ENCODE peak calls at places on chromosome 12, in four cellular contexts. Y is hepatocyte, X is brain microvascular endothelial cell, V is IMR-90. H is an unnamed sample. For H3K36me3 and H3K27me3, the result is how much of the 10 kb centered on the place peaks cover.

GRCh38 chr12:94206886-94207285 is 58.5 kb downstream of the PLXNC1 start:
- DNase-seq in Y (no peak), X (no peak), V (no peak), H (no peak)

GRCh38 chr12:79595273-79595672 is 95.5 kb downstream of the PAWR start:
- DNase-seq in Y (no peak), X (no peak), V (no peak), H (no peak)

GRCh38 chr12:25054783-25055144 is 105.9 kb upstream of the BCAT1 start:
- DNase-seq in Y (no peak), X (peak), V (peak), H (peak)

GRCh38 chr12:106898001-106898966 is 57.4 kb upstream of the TMEM263 start:
- DNase-seq in Y (peak), X (no peak), V (no peak), H (no peak)

GRCh38 chr12:27607611-27608010 is 83.6 kb downstream of the PPFIBP1 start:
- DNase-seq in Y (no peak), X (no peak), V (no peak), H (no peak)

GRCh38 chr12:49796155-49796554 is 32.1 kb downstream of the NCKAP5L start:
- DNase-seq in Y (no peak), X (no peak), V (no peak), H (no peak)

GRCh38 chr12:127070512-127071157 is 1196.3 kb upstream of the TMEM132C start:
- DNase-seq in Y (no peak), X (no peak), V (no peak), H (no peak)

GRCh38 chr12:70756118-70756517 is 118.9 kb upstream of the PTPRB start:
- DNase-seq in Y (peak), X (peak), V (peak), H (no peak)

GRCh38 chr12:76768566-76768965 is 4.7 kb downstream of the ZDHHC17 start:
- DNase-seq in Y (no peak), X (no peak), V (peak), H (no peak)

GRCh38 chr12:111467092-111467861 is 61.6 kb downstream of the SH2B3 start:
- DNase-seq in Y (peak), X (no peak), V (peak), H (peak)
- H3K36me3 ChIP-seq in Y (under half), X (under half), V (under half), H (under half)

GRCh38 chr12:103929909-103930786 is at the start of gene HSP90B1:
- DNase-seq in Y (peak), X (peak), V (peak), H (peak)

GRCh38 chr12:103936679-103937078 is 6.5 kb downstream of the HSP90B1 start:
- DNase-seq in Y (no peak), X (no peak), V (no peak), H (no peak)

GRCh38 chr12:103929051-103929908 is 930 bp upstream of the HSP90B1 start:
- DNase-seq in Y (peak), X (peak), V (peak), H (peak)

GRCh38 chr12:103930787-103931536 is 752 bp downstream of the HSP90B1 start:
- DNase-seq in Y (peak), X (no peak), V (peak), H (peak)

GRCh38 chr12:103933237-103933636 is 3.0 kb downstream of the HSP90B1 start:
- DNase-seq in Y (no peak), X (no peak), V (no peak), H (no peak)
- H3K4me3 ChIP-seq in Y (no peak), X (no peak), V (no peak), H (no peak)

GRCh38 chr12:57490126-57490525 is 2.3 kb downstream of the MARS1 start:
- DNase-seq in Y (no peak), X (no peak), V (no peak), H (no peak)
- H3K27me3 ChIP-seq in Y (under half), X (under half), V (under half), H (under half)

GRCh38 chr12:56103066-56103711 is 1.2 kb upstream of the PA2G4 start:
- DNase-seq in Y (no peak), X (no peak), V (no peak), H (no peak)
- H3K36me3 ChIP-seq in Y (under half), X (under half), V (under half), H (under half)

GRCh38 chr12:122399254-122399591 is 23.2 kb downstream of the CLIP1 start:
- DNase-seq in Y (no peak), X (no peak), V (peak), H (no peak)
- H3K4me3 ChIP-seq in Y (no peak), X (no peak), V (peak), H (no peak)

DNA sequence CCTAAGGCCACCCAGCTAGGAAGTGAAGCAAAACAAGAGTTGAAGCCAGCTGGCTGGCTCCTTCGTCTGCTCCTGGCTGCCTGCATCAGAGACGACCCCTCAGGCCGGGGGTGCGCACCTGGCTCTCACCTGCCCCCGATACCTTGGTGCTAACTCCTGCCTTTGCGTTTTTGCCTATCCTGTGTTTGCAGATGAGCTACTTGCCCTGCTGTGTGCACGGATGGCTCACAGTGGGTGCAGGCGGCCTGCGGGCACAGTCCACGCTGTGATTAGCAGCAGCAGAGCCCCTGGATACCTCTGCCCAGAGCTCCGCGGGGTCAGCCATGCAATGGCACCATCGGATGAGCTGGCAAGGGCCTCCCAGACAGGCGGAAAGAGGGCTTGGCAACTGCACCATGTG is 31.2 kb upstream of the FZD10 start:
- DNase-seq in Y (no peak), X (no peak), V (no peak), H (no peak)
- H3K27me3 ChIP-seq in Y (under half), X (under half), V (under half), H (under half)

DNA sequence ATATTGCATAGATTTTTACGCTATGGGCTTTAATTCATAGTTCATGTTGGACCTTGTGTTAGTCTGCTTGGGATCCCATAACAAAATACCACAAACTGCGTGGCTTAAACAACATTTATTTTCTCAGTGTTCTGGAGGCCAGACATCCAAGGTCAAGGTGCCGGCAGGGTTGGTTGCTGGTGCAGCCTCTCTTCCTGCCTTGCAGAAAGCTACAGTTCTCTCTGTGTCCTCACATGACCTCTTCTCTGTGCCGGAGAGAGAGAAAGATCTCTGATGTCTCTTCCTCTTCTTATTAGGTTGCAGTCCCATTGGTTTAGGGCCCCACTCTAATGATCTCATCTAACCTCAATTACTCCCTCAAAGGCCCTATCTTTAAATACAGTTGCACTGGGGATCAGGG is 170.5 kb downstream of the IPO8 start:
- DNase-seq in Y (no peak), X (no peak), V (no peak), H (no peak)
- H3K36me3 ChIP-seq in Y (under half), X (under half), V (under half), H (under half)

DNA sequence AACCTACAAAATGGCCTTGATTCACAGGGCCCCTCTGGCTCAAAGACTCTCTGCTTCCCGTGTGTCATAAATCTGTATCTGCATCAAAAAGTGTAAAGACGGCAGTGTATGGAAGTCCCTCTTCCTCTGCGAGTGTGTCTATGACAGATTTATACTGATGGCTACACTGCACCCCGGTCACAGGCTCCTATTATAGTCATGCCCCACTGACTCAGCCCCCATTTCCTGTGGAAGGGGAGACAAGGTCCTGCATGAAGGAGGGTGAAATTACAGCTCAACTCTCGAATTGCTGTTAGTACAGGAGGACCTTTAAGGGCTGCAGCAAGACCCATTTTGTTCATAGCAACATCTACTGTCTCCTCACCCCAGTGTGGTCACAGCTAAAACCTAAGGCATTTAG is 68.6 kb downstream of the HMGA2 start:
- DNase-seq in Y (no peak), X (peak), V (peak), H (peak)
- H3K4me3 ChIP-seq in Y (no peak), X (peak), V (no peak), H (no peak)